ENCODE peak calls at places on chromosome 6, in ten cellular contexts. One of them, this sample, is unnamed.

GRCh38 chr6:14046476-14047068 is 71.0 kb upstream of the CD83 start:
- DNase-seq in Panc1: peak; percentile 47
- DNase-seq in GM23338: peak; percentile 82
- DNase-seq in spleen: no peak
- DNase-seq in HL-60: no peak
- DNase-seq in SK-N-SH: peak; percentile 65
- DNase-seq in H1: peak; percentile 66
- DNase-seq in vagina: no peak
- DNase-seq in sigmoid colon: no peak
- DNase-seq in stomach: peak; percentile 54
- DNase-seq in this sample: peak; percentile 34

GRCh38 chr6:151637814-151638213 is 144.0 kb downstream of the CCDC170 start:
- DNase-seq in Panc1: no peak
- DNase-seq in GM23338: no peak
- DNase-seq in spleen: no peak
- DNase-seq in HL-60: no peak
- DNase-seq in SK-N-SH: no peak
- DNase-seq in H1: no peak
- DNase-seq in vagina: no peak
- DNase-seq in sigmoid colon: no peak
- DNase-seq in stomach: no peak
- DNase-seq in this sample: no peak

GRCh38 chr6:157528931-157529653 is 148.1 kb downstream of the ZDHHC14 start:
- DNase-seq in Panc1: no peak
- DNase-seq in GM23338: no peak
- DNase-seq in spleen: no peak
- DNase-seq in HL-60: no peak
- DNase-seq in SK-N-SH: no peak
- DNase-seq in H1: no peak
- DNase-seq in vagina: no peak
- DNase-seq in sigmoid colon: no peak
- DNase-seq in stomach: no peak
- DNase-seq in this sample: no peak

GRCh38 chr6:109687271-109687721 is 3.7 kb downstream of the AK9 start:
- DNase-seq in Panc1: peak; percentile 30
- DNase-seq in GM23338: no peak
- DNase-seq in spleen: no peak
- DNase-seq in HL-60: peak; percentile 76
- DNase-seq in SK-N-SH: no peak
- DNase-seq in H1: no peak
- DNase-seq in vagina: no peak
- DNase-seq in sigmoid colon: no peak
- DNase-seq in stomach: no peak
- DNase-seq in this sample: no peak

GRCh38 chr6:90870561-90870960 is 283.7 kb upstream of the MAP3K7 start:
- DNase-seq in Panc1: no peak
- DNase-seq in GM23338: no peak
- DNase-seq in spleen: no peak
- DNase-seq in HL-60: no peak
- DNase-seq in SK-N-SH: no peak
- DNase-seq in H1: no peak
- DNase-seq in vagina: no peak
- DNase-seq in sigmoid colon: no peak
- DNase-seq in stomach: no peak
- DNase-seq in this sample: no peak

GRCh38 chr6:109580519-109580918 is 97.5 kb upstream of the ZBTB24 start:
- DNase-seq in Panc1: no peak
- DNase-seq in GM23338: peak; percentile 77
- DNase-seq in spleen: no peak
- DNase-seq in HL-60: no peak
- DNase-seq in SK-N-SH: no peak
- DNase-seq in H1: no peak
- DNase-seq in vagina: no peak
- DNase-seq in sigmoid colon: no peak
- DNase-seq in stomach: no peak
- DNase-seq in this sample: no peak

GRCh38 chr6:30601436-30601814 is 15.6 kb downstream of the PPP1R10 start:
- DNase-seq in Panc1: no peak
- DNase-seq in GM23338: no peak
- DNase-seq in spleen: no peak
- DNase-seq in HL-60: no peak
- DNase-seq in SK-N-SH: no peak
- DNase-seq in H1: no peak
- DNase-seq in vagina: no peak
- DNase-seq in sigmoid colon: no peak
- DNase-seq in stomach: no peak
- DNase-seq in this sample: no peak

GRCh38 chr6:42137192-42137753 is 5.1 kb downstream of the C6orf132 start:
- DNase-seq in Panc1: no peak
- DNase-seq in GM23338: peak; percentile 74
- DNase-seq in spleen: no peak
- DNase-seq in HL-60: no peak
- DNase-seq in SK-N-SH: peak; percentile 63
- DNase-seq in H1: peak; percentile 65
- DNase-seq in vagina: no peak
- DNase-seq in sigmoid colon: no peak
- DNase-seq in stomach: peak; percentile 89
- DNase-seq in this sample: no peak

GRCh38 chr6:5151955-5152401 is 66.8 kb downstream of the PPP1R3G start:
- DNase-seq in Panc1: no peak
- DNase-seq in GM23338: no peak
- DNase-seq in spleen: no peak
- DNase-seq in HL-60: no peak
- DNase-seq in SK-N-SH: no peak
- DNase-seq in H1: no peak
- DNase-seq in vagina: no peak
- DNase-seq in sigmoid colon: no peak
- DNase-seq in stomach: no peak
- DNase-seq in this sample: no peak

GRCh38 chr6:56955171-56956155 is 556 bp downstream of the BEND6 start:
- DNase-seq in Panc1: peak; percentile 89
- DNase-seq in GM23338: peak; percentile 98
- DNase-seq in spleen: peak; percentile 88
- DNase-seq in HL-60: peak; percentile 67
- DNase-seq in SK-N-SH: peak; percentile 67
- DNase-seq in H1: peak; percentile 98
- DNase-seq in vagina: no peak
- DNase-seq in sigmoid colon: peak; percentile 91
- DNase-seq in stomach: peak; percentile 71
- DNase-seq in this sample: peak; percentile 53
- TF ChIP-seq POLR2AphosphoS5 in Panc1: peak; percentile 54
- TF ChIP-seq POLR2AphosphoS5 in GM23338: peak; percentile 14
- TF ChIP-seq POLR2AphosphoS5 in spleen: peak; percentile 45
- TF ChIP-seq POLR2AphosphoS5 in HL-60: peak; percentile 93
- TF ChIP-seq POLR2AphosphoS5 in SK-N-SH: no peak
- TF ChIP-seq POLR2AphosphoS5 in H1: peak; percentile 66
- TF ChIP-seq POLR2AphosphoS5 in vagina: peak; percentile 6
- TF ChIP-seq POLR2AphosphoS5 in sigmoid colon: peak; percentile 57
- TF ChIP-seq POLR2AphosphoS5 in stomach: peak; percentile 35
- TF ChIP-seq POLR2AphosphoS5 in this sample: no peak

GRCh38 chr6:34416877-34417371 is 8.9 kb downstream of the RPS10 start:
- DNase-seq in Panc1: no peak
- DNase-seq in GM23338: no peak
- DNase-seq in spleen: no peak
- DNase-seq in HL-60: no peak
- DNase-seq in SK-N-SH: no peak
- DNase-seq in H1: no peak
- DNase-seq in vagina: no peak
- DNase-seq in sigmoid colon: no peak
- DNase-seq in stomach: no peak
- DNase-seq in this sample: no peak

GRCh38 chr6:34412054-34412453 is 13.8 kb downstream of the RPS10 start:
- DNase-seq in Panc1: no peak
- DNase-seq in GM23338: no peak
- DNase-seq in spleen: no peak
- DNase-seq in HL-60: no peak
- DNase-seq in SK-N-SH: no peak
- DNase-seq in H1: no peak
- DNase-seq in vagina: no peak
- DNase-seq in sigmoid colon: no peak
- DNase-seq in stomach: no peak
- DNase-seq in this sample: no peak

GRCh38 chr6:34418367-34418766 is 7.5 kb downstream of the RPS10 start:
- DNase-seq in Panc1: no peak
- DNase-seq in GM23338: no peak
- DNase-seq in spleen: no peak
- DNase-seq in HL-60: no peak
- DNase-seq in SK-N-SH: no peak
- DNase-seq in H1: no peak
- DNase-seq in vagina: no peak
- DNase-seq in sigmoid colon: no peak
- DNase-seq in stomach: no peak
- DNase-seq in this sample: no peak

GRCh38 chr6:34412643-34413214 is 13.1 kb downstream of the RPS10 start:
- DNase-seq in Panc1: no peak
- DNase-seq in GM23338: no peak
- DNase-seq in spleen: no peak
- DNase-seq in HL-60: no peak
- DNase-seq in SK-N-SH: no peak
- DNase-seq in H1: no peak
- DNase-seq in vagina: no peak
- DNase-seq in sigmoid colon: no peak
- DNase-seq in stomach: no peak
- DNase-seq in this sample: no peak

GRCh38 chr6:34414999-34415858 is 10.6 kb downstream of the RPS10 start:
- DNase-seq in Panc1: no peak
- DNase-seq in GM23338: peak; percentile 33
- DNase-seq in spleen: no peak
- DNase-seq in HL-60: no peak
- DNase-seq in SK-N-SH: peak; percentile 47
- DNase-seq in H1: no peak
- DNase-seq in vagina: no peak
- DNase-seq in sigmoid colon: peak; percentile 78
- DNase-seq in stomach: peak; percentile 58
- DNase-seq in this sample: no peak
- TF ChIP-seq POLR2AphosphoS5 in Panc1: peak; percentile 23
- TF ChIP-seq POLR2AphosphoS5 in GM23338: peak; percentile 9
- TF ChIP-seq POLR2AphosphoS5 in spleen: no peak
- TF ChIP-seq POLR2AphosphoS5 in HL-60: no peak
- TF ChIP-seq POLR2AphosphoS5 in SK-N-SH: peak; percentile 7
- TF ChIP-seq POLR2AphosphoS5 in H1: peak; percentile 43
- TF ChIP-seq POLR2AphosphoS5 in vagina: peak; percentile 7
- TF ChIP-seq POLR2AphosphoS5 in sigmoid colon: peak; percentile 37
- TF ChIP-seq POLR2AphosphoS5 in stomach: peak; percentile 78
- TF ChIP-seq POLR2AphosphoS5 in this sample: no peak

GRCh38 chr6:138187156-138187555 is 25.4 kb downstream of the ARFGEF3 start:
- DNase-seq in Panc1: no peak
- DNase-seq in GM23338: no peak
- DNase-seq in spleen: no peak
- DNase-seq in HL-60: no peak
- DNase-seq in SK-N-SH: no peak
- DNase-seq in H1: no peak
- DNase-seq in vagina: no peak
- DNase-seq in sigmoid colon: no peak
- DNase-seq in stomach: no peak
- DNase-seq in this sample: no peak
- TF ChIP-seq POLR2AphosphoS5 in Panc1: no peak
- TF ChIP-seq POLR2AphosphoS5 in GM23338: no peak
- TF ChIP-seq POLR2AphosphoS5 in spleen: no peak
- TF ChIP-seq POLR2AphosphoS5 in HL-60: no peak
- TF ChIP-seq POLR2AphosphoS5 in SK-N-SH: no peak
- TF ChIP-seq POLR2AphosphoS5 in H1: no peak
- TF ChIP-seq POLR2AphosphoS5 in vagina: no peak
- TF ChIP-seq POLR2AphosphoS5 in sigmoid colon: no peak
- TF ChIP-seq POLR2AphosphoS5 in stomach: no peak
- TF ChIP-seq POLR2AphosphoS5 in this sample: no peak

DNA sequence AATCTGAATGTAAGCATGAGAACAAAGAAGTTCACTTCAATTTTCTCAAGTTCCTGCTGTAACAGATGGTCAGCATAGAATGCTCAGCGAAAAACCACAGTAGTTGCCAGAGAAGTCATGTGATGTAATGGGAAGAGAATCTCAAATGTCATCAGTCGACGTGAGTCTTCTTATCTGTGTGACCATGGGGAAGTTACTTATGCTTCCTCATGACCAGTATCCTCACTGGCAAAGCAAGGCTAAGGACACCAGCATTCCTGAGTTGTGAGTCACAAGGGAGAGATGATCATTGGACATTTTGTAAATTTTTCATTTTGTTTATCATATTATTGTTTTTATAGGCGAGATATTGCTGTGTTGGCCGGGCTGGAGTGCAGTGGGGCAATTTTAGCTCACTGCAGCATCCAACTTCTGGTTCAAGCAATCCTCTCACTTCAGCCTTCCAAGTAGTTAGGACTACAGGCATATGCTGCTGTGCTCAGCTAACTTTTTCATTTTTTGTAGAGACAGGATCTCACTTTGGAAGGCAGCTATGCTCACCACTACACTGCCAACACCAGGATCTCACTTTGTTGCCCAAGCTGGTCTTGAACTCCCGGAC is 21.9 kb downstream of the SGK1 start:
- DNase-seq in Panc1: peak; percentile 45
- DNase-seq in GM23338: peak; percentile 17
- DNase-seq in spleen: no peak
- DNase-seq in HL-60: peak; percentile 80
- DNase-seq in SK-N-SH: no peak
- DNase-seq in H1: no peak
- DNase-seq in vagina: no peak
- DNase-seq in sigmoid colon: peak; percentile 68
- DNase-seq in stomach: no peak
- DNase-seq in this sample: no peak
- TF ChIP-seq POLR2AphosphoS5 in Panc1: no peak
- TF ChIP-seq POLR2AphosphoS5 in GM23338: no peak
- TF ChIP-seq POLR2AphosphoS5 in spleen: no peak
- TF ChIP-seq POLR2AphosphoS5 in HL-60: peak; percentile 56
- TF ChIP-seq POLR2AphosphoS5 in SK-N-SH: peak; percentile 30
- TF ChIP-seq POLR2AphosphoS5 in H1: no peak
- TF ChIP-seq POLR2AphosphoS5 in vagina: no peak
- TF ChIP-seq POLR2AphosphoS5 in sigmoid colon: peak; percentile 74
- TF ChIP-seq POLR2AphosphoS5 in stomach: peak; percentile 53
- TF ChIP-seq POLR2AphosphoS5 in this sample: no peak

GRCh38 chr6:44985006-44985405 is 343.1 kb upstream of the RUNX2 start:
- DNase-seq in Panc1: no peak
- DNase-seq in GM23338: no peak
- DNase-seq in spleen: no peak
- DNase-seq in HL-60: no peak
- DNase-seq in SK-N-SH: no peak
- DNase-seq in H1: no peak
- DNase-seq in vagina: no peak
- DNase-seq in sigmoid colon: no peak
- DNase-seq in stomach: no peak
- DNase-seq in this sample: no peak
- TF ChIP-seq POLR2AphosphoS5 in Panc1: no peak
- TF ChIP-seq POLR2AphosphoS5 in GM23338: no peak
- TF ChIP-seq POLR2AphosphoS5 in spleen: no peak
- TF ChIP-seq POLR2AphosphoS5 in HL-60: no peak
- TF ChIP-seq POLR2AphosphoS5 in SK-N-SH: no peak
- TF ChIP-seq POLR2AphosphoS5 in H1: no peak
- TF ChIP-seq POLR2AphosphoS5 in vagina: no peak
- TF ChIP-seq POLR2AphosphoS5 in sigmoid colon: no peak
- TF ChIP-seq POLR2AphosphoS5 in stomach: no peak
- TF ChIP-seq POLR2AphosphoS5 in this sample: no peak

This sample was measured in GM12892.